ENCODE peak calls at places on chromosomes 7 and 10, in four cellular contexts. J is right lobe of liver, F is colonic mucosa, T is right cardiac atrium. B is an unnamed sample.

GRCh38 chr10:24483701-24484100 is 240.0 kb downstream of the ARHGAP21 start:
- DNase-seq in J (no peak), T (no peak), F (peak; percentile 82), B (no peak)

GRCh38 chr7:119964065-119964464 is 308.9 kb upstream of the KCND2 start:
- DNase-seq in F (no peak), J (no peak), T (no peak), B (no peak)

GRCh38 chr10:31912898-31913847 is 15.5 kb downstream of the ARHGAP12 start:
- DNase-seq in T (peak; percentile 63), F (no peak), J (no peak), B (no peak)

GRCh38 chr7:141295367-141295895 is 221.6 kb downstream of the TMEM178B start:
- DNase-seq in J (no peak), T (no peak), F (no peak), B (no peak)

GRCh38 chr7:140284062-140284461 is 107.3 kb upstream of the KDM7A start:
- DNase-seq in J (no peak), F (no peak), T (no peak), B (no peak)

GRCh38 chr10:93309062-93309461 is 173.1 kb downstream of the MYOF start:
- DNase-seq in T (no peak), F (no peak), J (no peak), B (no peak)

GRCh38 chr10:14358886-14359573 is 28.3 kb upstream of the FRMD4A start:
- DNase-seq in F (no peak), J (no peak), T (no peak), B (no peak)

GRCh38 chr10:93206652-93207051 is 133.0 kb downstream of the CYP26A1 start:
- DNase-seq in T (no peak), F (no peak), J (no peak), B (no peak)

GRCh38 chr7:135645296-135645904 is 16.9 kb upstream of the STMP1 start:
- DNase-seq in T (no peak), F (no peak), J (no peak), B (no peak)

GRCh38 chr10:48470115-48470892 is 134.6 kb downstream of the ARHGAP22 start:
- DNase-seq in T (peak; percentile 67), J (peak; percentile 39), F (peak; percentile 6), B (peak; percentile 53)

GRCh38 chr10:4370376-4370775 is 455.6 kb upstream of the AKR1E2 start:
- DNase-seq in T (no peak), J (no peak), F (no peak), B (no peak)

GRCh38 chr7:83161851-83162401 is 758 bp downstream of the PCLO start:
- DNase-seq in T (no peak), F (no peak), J (no peak), B (no peak)

GRCh38 chr7:39271386-39271785 is 293.7 kb downstream of the POU6F2 start:
- DNase-seq in T (peak; percentile 85), F (peak; percentile 27), J (no peak), B (no peak)

GRCh38 chr7:122686360-122686878 is 12.5 kb downstream of the RNF133 start:
- DNase-seq in F (no peak), J (no peak), T (no peak), B (no peak)

GRCh38 chr7:104652434-104652833 is 324.0 kb downstream of the LHFPL3 start:
- DNase-seq in T (no peak), F (no peak), J (no peak), B (no peak)

GRCh38 chr10:52284416-52285013 is 29.6 kb upstream of the DKK1 start:
- DNase-seq in T (no peak), J (no peak), F (no peak), B (no peak)

GRCh38 chr10:30459283-30459682 is 25.3 kb downstream of the MAP3K8 start:
- DNase-seq in T (peak; percentile 66), J (no peak), F (peak; percentile 66), B (no peak)

GRCh38 chr7:92421676-92422435 is 25.4 kb upstream of the GATAD1 start:
- DNase-seq in T (no peak), F (peak; percentile 23), J (no peak), B (no peak)

GRCh38 chr7:152909280-152909679 is 149.7 kb downstream of the ACTR3B start:
- DNase-seq in F (no peak), J (no peak), T (no peak), B (no peak)

GRCh38 chr10:102645388-102645740 is 1.1 kb downstream of the TRIM8 start:
- DNase-seq in T (peak; percentile 88), F (peak; percentile 79), J (peak; percentile 88), B (peak; percentile 73)

DNA sequence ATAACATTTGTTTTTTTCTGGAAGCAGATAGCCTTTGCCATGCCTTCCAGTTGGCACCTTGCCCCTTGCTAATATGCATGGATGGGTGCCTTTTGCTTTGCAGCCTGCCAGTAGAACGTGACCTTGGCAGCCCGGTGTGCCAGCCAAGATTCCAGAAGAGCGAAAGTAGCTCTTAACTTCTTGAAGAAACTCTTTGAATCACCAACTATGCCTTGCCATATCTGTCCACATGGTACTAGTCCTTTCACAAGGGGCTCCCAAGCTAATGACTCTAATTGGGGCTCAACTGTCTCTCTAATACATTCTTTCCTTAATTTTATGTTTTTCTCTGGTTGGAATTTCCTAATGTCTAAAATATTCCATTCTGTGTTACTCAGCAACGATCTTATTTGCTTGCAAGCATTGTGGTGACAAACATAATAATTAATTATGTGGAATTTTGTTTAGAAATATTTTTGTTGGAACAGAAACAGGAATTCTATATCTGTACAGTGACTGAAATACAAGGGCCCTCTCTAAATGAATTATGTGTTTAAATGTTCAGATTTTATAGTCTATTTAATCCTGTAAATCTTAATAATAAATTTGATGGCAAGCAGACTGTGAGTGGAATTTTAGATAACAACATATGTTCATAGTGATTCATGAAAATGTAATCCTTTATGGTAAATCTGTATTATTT is 45.8 kb downstream of the HDAC9 start:
- DNase-seq in J (peak; percentile 43), F (no peak), T (peak; percentile 65), B (peak; percentile 87)
- H3K4me3 ChIP-seq in J (no peak overlapping the region), F (no peak overlapping the region), T (no peak overlapping the region), B (peak overlapping the region; percentile 26)

DNA sequence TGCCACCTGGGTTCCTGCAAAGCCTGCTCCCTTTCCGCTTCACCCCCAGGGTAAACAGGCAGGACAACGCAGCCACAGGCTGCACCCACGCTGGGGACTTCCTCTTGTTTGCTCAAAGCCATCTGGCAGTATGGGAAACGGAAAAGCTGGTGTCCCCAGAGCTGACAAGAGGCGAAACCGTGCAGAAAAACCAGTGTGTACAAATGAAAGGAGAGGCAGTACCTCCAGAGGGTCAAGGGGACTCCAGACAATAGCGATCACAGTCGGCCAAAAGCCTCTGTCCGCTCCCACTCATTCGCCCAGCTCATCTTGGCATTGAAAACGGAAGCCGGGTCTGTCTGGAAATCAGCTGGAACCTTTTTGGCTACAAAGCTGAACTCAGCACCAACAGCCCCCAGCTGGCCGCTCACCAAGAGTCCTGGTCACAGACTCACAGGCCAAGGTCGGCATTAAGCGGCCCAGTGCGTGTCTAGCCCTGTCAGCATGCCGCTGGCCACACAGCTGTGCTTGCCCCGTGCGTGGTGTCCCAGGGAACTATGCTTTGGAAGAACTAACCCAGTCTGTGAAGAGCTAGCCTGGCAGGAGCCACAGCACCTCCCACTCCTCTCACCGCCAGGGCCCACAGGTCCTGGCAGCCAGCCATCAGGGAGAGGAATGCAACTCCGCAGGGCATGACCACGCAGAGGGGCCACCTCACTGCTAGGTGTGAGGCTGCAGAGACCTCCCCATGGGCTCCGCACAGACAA is 10.4 kb downstream of the TNS3 start:
- DNase-seq in T (peak; percentile 95), F (peak; percentile 74), J (peak; percentile 92), B (peak; percentile 91)
- H3K4me1 ChIP-seq in T (peaks cover 21% of the 10 kb centered on the region), F (peaks cover 31% of the 10 kb centered on the region), J (peaks cover 6% of the 10 kb centered on the region), B (peaks cover 27% of the 10 kb centered on the region)

DNA sequence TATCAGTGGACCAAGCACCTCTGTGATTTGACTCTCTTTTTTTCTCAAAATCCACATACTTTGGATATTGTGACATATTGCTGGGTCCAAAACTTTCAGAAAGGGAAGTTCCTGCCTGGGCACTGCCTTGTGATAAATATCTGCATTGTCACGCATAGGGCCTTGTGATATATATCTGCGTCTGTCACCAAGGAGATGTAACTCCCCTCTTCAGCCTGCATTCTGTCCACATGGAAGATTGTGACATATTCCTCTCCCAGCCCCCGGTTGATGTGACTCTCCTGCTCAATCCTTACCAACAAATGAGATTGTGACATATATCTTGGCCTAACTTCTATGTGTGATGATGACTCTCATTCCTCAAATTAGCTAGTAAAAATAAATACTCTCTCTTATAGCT is 25.4 kb upstream of the ZNF107 start:
- DNase-seq in J (no peak), F (no peak), T (no peak), B (no peak)
- H3K9me3 ChIP-seq in J (no peaks in the 10 kb centered on the region), F (no peaks in the 10 kb centered on the region), T (no peaks in the 10 kb centered on the region), B (no peaks in the 10 kb centered on the region)

GRCh38 chr10:58666024-58666423 is 153.4 kb downstream of the BICC1 start:
- DNase-seq in J (peak; percentile 55), T (no peak), F (peak; percentile 33), B (no peak)
- H3K4me3 ChIP-seq in J (peak overlapping the region; percentile 42), T (no peak overlapping the region), F (peak overlapping the region; percentile 23), B (peak overlapping the region; percentile 48)

GRCh38 chr7:77800730-77801129 is 2.2 kb downstream of the PHTF2 start:
- DNase-seq in F (no peak), T (no peak), J (no peak), B (no peak)
- H3K4me1 ChIP-seq in F (peaks cover 11% of the 10 kb centered on the region), T (no peaks in the 10 kb centered on the region), J (no peaks in the 10 kb centered on the region), B (peaks cover 4% of the 10 kb centered on the region)

DNA sequence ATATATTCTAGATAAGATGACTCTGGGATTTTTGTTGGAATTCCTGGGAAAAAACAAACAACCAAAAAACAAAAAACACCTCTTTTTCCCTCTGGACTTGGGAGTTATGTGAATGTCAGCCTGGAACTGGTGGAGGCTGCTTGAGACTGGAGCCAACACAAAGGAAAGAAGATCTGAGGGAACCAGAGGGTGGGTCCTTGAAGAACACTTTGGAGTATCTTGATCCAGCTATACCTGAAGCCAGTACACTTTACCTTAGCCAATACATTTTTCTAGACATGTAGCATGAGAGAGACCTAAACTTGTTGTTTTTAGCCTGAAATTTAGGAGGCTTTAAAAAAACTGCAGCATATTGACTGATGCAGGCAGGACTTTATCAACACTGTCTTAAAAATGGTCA is 5.9 kb upstream of the LAMB1 start:
- DNase-seq in T (no peak), F (no peak), J (no peak), B (no peak)
- H3K9me3 ChIP-seq in T (no peaks in the 10 kb centered on the region), F (no peaks in the 10 kb centered on the region), J (no peaks in the 10 kb centered on the region), B (no peaks in the 10 kb centered on the region)

GRCh38 chr7:157009170-157009777 is 1.2 kb downstream of the MNX1 start:
- DNase-seq in T (no peak), F (peak; percentile 78), J (peak; percentile 31), B (no peak)
- H3K4me3 ChIP-seq in T (peak overlapping the region; percentile 49), F (peak overlapping the region; percentile 55), J (no peak overlapping the region), B (peak overlapping the region; percentile 35)

DNA sequence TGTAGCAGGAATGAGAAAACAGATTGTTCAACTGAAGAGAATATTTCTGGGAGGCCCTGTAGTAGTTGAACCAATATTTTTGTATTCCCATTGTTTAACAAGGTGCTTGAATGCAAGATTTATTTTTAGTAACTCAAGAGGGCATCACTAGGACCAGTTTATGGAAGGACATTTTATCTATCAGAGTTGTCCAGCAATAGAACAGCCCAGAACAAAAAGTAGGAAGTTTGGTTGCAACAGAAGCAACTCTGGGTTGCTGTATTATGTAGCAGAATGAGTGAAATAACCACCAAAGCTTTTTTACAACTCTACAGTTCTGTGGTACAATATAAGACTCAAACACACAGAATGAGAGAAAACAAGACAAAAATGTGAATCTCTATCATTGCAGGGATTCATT is 34.7 kb downstream of the CPED1 start:
- DNase-seq in F (no peak), J (no peak), T (no peak), B (no peak)
- H3K4me1 ChIP-seq in F (peaks cover 8% of the 10 kb centered on the region), J (no peaks in the 10 kb centered on the region), T (peaks cover under 1% of the 10 kb centered on the region), B (peaks cover 3% of the 10 kb centered on the region)